ENCODE peak calls at places on chromosomes 4 and X, in six cellular contexts. U is mammary epithelial cell; G is aorta; S is GM12865; Y is CD4-positive, alpha-beta T cell; Z is fibroblast of pulmonary artery. C is an unnamed sample.

GRCh38 chr4:167887726-167888125 is 204.6 kb upstream of the ANXA10 start:
- DNase-seq in U (no peak), G (no peak), S (no peak), Y (no peak), Z (no peak), C (no peak)

GRCh38 chr4:123398151-123398802 is 1.7 kb downstream of the SPRY1 start:
- DNase-seq in U (peak), G (peak), S (peak), Y (peak), Z (peak), C (peak)

GRCh38 chr4:24686866-24687672 is 102.7 kb upstream of the DHX15 start:
- DNase-seq in U (no peak), G (no peak), S (peak), Y (no peak), Z (peak), C (no peak)

GRCh38 chr4:41590591-41590990 is 52.6 kb downstream of the LIMCH1 start:
- DNase-seq in U (peak), G (no peak), S (no peak), Y (no peak), Z (no peak), C (no peak)

GRCh38 chr4:57499786-57500185 is 389.6 kb upstream of the IGFBP7 start:
- DNase-seq in U (peak), G (no peak), S (no peak), Y (no peak), Z (no peak), C (peak)

GRCh38 chr4:40197879-40198689 is 1.3 kb downstream of the RHOH start:
- DNase-seq in U (no peak), G (no peak), S (peak), Y (no peak), Z (no peak), C (no peak)

GRCh38 chr4:121796283-121796682 is 4.8 kb upstream of the EXOSC9 start:
- DNase-seq in U (no peak), G (no peak), S (no peak), Y (no peak), Z (no peak), C (no peak)

GRCh38 chrX:121254336-121254735 is 206.9 kb downstream of the GLUD2 start:
- DNase-seq in U (no peak), G (no peak), S (peak), Y (no peak), Z (peak), C (no peak)

GRCh38 chr4:152308925-152309324 is 227.0 kb downstream of the FBXW7 start:
- DNase-seq in U (no peak), G (no peak), S (no peak), Y (no peak), Z (no peak), C (no peak)

GRCh38 chrX:24241822-24242648 is 71.8 kb downstream of the SUPT20HL2 start:
- DNase-seq in U (no peak), G (no peak), S (peak), Y (no peak), Z (peak), C (peak)

GRCh38 chrX:110414679-110415439 is 56.2 kb downstream of the RTL9 start:
- DNase-seq in U (peak), G (no peak), S (peak), Y (no peak), Z (no peak), C (peak)

GRCh38 chr4:126065016-126065415 is 750.3 kb downstream of the FAT4 start:
- DNase-seq in U (no peak), G (no peak), S (no peak), Y (no peak), Z (no peak), C (no peak)

GRCh38 chr4:48970471-48970921 is 15.6 kb upstream of the CWH43 start:
- DNase-seq in U (peak), G (no peak), S (no peak), Y (no peak), Z (peak), C (peak)

GRCh38 chr4:22850630-22851029 is 157.9 kb downstream of the GBA3 start:
- DNase-seq in U (no peak), G (no peak), S (peak), Y (no peak), Z (no peak), C (no peak)

GRCh38 chrX:39983715-39984114 is 114.0 kb downstream of the BCOR start:
- DNase-seq in U (peak), G (no peak), S (no peak), Y (no peak), Z (peak), C (peak)

GRCh38 chr4:10383417-10383816 is 73.8 kb downstream of the ZNF518B start:
- DNase-seq in U (no peak), G (no peak), S (no peak), Y (no peak), Z (no peak), C (no peak)

GRCh38 chr4:22524895-22525294 is 9.0 kb upstream of the ADGRA3 start:
- DNase-seq in U (no peak), G (no peak), S (no peak), Y (no peak), Z (no peak), C (no peak)

GRCh38 chr4:114383721-114384120 is 214.9 kb upstream of the UGT8 start:
- DNase-seq in U (peak), G (peak), S (no peak), Y (no peak), Z (peak), C (peak)

GRCh38 chrX:49844622-49845021 is 15.5 kb downstream of the PAGE4 start:
- DNase-seq in U (no peak), G (no peak), S (no peak), Y (no peak), Z (no peak), C (no peak)